ENCODE peak calls at places on chromosome 16, in eight cellular contexts. Z is osteocyte; K is activated CD4-positive, alpha-beta T cell treated with anti-CD3 and anti-CD28 coated beads for 4 hours; E is NCI-H510A treated with DMSO at 0.1 percent for 48 hours; B is cardiac fibroblast; C is D721Med; A is GF-D8; P is EL. X is an unnamed sample.

GRCh38 chr16:24580665-24581064 is 41.3 kb downstream of the RBBP6 start:
- DNase-seq in E (no peak), Z (no peak), B (peak), C (no peak), P (peak), K (no peak), A (no peak), X (no peak)

GRCh38 chr16:17470871-17471744 is at the start of gene XYLT1:
- DNase-seq in C (no peak), Z (no peak), E (peak), P (peak), B (peak), A (no peak), K (peak), X (no peak)

GRCh38 chr16:3094289-3095027 is 4.6 kb downstream of the ZSCAN10 start:
- DNase-seq in B (peak), Z (no peak), E (peak), A (peak), K (peak), P (peak), C (peak), X (peak)

GRCh38 chr16:65494609-65495008 is 372.7 kb upstream of the CDH11 start:
- DNase-seq in K (no peak), A (no peak), B (no peak), P (no peak), C (no peak), Z (no peak), E (no peak), X (no peak)

GRCh38 chr16:81523387-81524115 is 78.9 kb downstream of the CMIP start:
- DNase-seq in A (no peak), B (peak), C (no peak), Z (no peak), P (peak), E (no peak), K (no peak), X (peak)

GRCh38 chr16:3467920-3468319 is 24.4 kb downstream of the NAA60 start:
- DNase-seq in E (no peak), A (no peak), C (no peak), P (peak), B (peak), K (no peak), Z (no peak), X (no peak)

GRCh38 chr16:16197966-16198365 is 25.3 kb downstream of the ABCC6 start:
- DNase-seq in P (no peak), C (no peak), B (no peak), Z (no peak), E (no peak), A (no peak), K (no peak), X (no peak)

GRCh38 chr16:3020247-3020603 is at the start of gene TNFRSF12A:
- DNase-seq in C (peak), A (peak), P (peak), Z (peak), E (peak), B (peak), K (peak), X (peak)

GRCh38 chr16:15643453-15644305 is 725 bp upstream of the MARF1 start:
- DNase-seq in A (peak), P (peak), K (no peak), C (no peak), Z (no peak), B (peak), E (peak), X (peak)

GRCh38 chr16:85438981-85439639 is 174.0 kb upstream of the GSE1 start:
- DNase-seq in C (no peak), E (no peak), B (no peak), K (no peak), Z (no peak), A (no peak), P (no peak), X (no peak)

GRCh38 chr16:2468725-2469398 is 2.2 kb upstream of the NTN3 start:
- DNase-seq in B (no peak), C (peak), Z (no peak), E (peak), K (no peak), P (no peak), A (peak), X (no peak)

GRCh38 chr16:1152651-1153259 is at the start of gene CACNA1H:
- DNase-seq in P (no peak), Z (no peak), A (no peak), B (no peak), E (no peak), C (peak), K (peak), X (no peak)

GRCh38 chr16:67666032-67666537 is 465 bp downstream of the ENKD1 start:
- DNase-seq in E (peak), Z (peak), A (no peak), P (peak), B (peak), C (no peak), K (no peak), X (no peak)

GRCh38 chr16:16000685-16001084 is 51.3 kb downstream of the ABCC1 start:
- DNase-seq in K (no peak), P (no peak), B (no peak), C (no peak), E (no peak), Z (no peak), A (no peak), X (no peak)

GRCh38 chr16:81616321-81617020 is 162.6 kb upstream of the PLCG2 start:
- DNase-seq in K (peak), P (peak), C (no peak), Z (peak), B (peak), A (no peak), E (peak), X (no peak)

GRCh38 chr16:8543258-8543657 is 47.1 kb downstream of the TMEM114 start:
- DNase-seq in K (no peak), B (no peak), E (no peak), Z (no peak), A (no peak), C (no peak), P (no peak), X (no peak)

GRCh38 chr16:57594531-57595031 is 33.8 kb upstream of the ADGRG1 start:
- DNase-seq in A (no peak), P (no peak), Z (peak), K (no peak), E (no peak), B (no peak), C (no peak), X (no peak)